ENCODE peak calls at places on chromosomes 16 and 17, in eight cellular contexts. One of them, this sample, is unnamed. For H3K9me3, the result is how much of the 10 kb centered on the place peaks cover.

GRCh38 chr17:31623990-31624389 is 232.5 kb downstream of the RAB11FIP4 start:
- DNase-seq in MG63: no peak
- DNase-seq in tibial nerve: no peak
- DNase-seq in heart right ventricle: no peak
- DNase-seq in SK-N-SH: no peak
- DNase-seq in IMR-90: no peak
- DNase-seq in osteoblast: no peak
- DNase-seq in pancreas: no peak
- DNase-seq in this sample: no peak

GRCh38 chr17:9729034-9729650 is 62.2 kb downstream of the DHRS7C start:
- DNase-seq in MG63: no peak
- DNase-seq in tibial nerve: no peak
- DNase-seq in heart right ventricle: no peak
- DNase-seq in SK-N-SH: peak
- DNase-seq in IMR-90: peak
- DNase-seq in osteoblast: peak
- DNase-seq in pancreas: peak
- DNase-seq in this sample: no peak

GRCh38 chr17:72334205-72334604 is 213.4 kb downstream of the SOX9 start:
- DNase-seq in MG63: peak
- DNase-seq in tibial nerve: no peak
- DNase-seq in heart right ventricle: no peak
- DNase-seq in SK-N-SH: no peak
- DNase-seq in IMR-90: peak
- DNase-seq in osteoblast: peak
- DNase-seq in pancreas: no peak
- DNase-seq in this sample: no peak

GRCh38 chr16:70689035-70689969 is 3.4 kb upstream of the MTSS2 start:
- DNase-seq in MG63: no peak
- DNase-seq in tibial nerve: no peak
- DNase-seq in heart right ventricle: peak
- DNase-seq in SK-N-SH: no peak
- DNase-seq in IMR-90: no peak
- DNase-seq in osteoblast: no peak
- DNase-seq in pancreas: no peak
- DNase-seq in this sample: no peak

GRCh38 chr16:11386791-11387546 is 41.7 kb downstream of the RMI2 start:
- DNase-seq in MG63: peak
- DNase-seq in tibial nerve: no peak
- DNase-seq in heart right ventricle: no peak
- DNase-seq in SK-N-SH: no peak
- DNase-seq in IMR-90: no peak
- DNase-seq in osteoblast: peak
- DNase-seq in pancreas: no peak
- DNase-seq in this sample: no peak

GRCh38 chr16:67666032-67666537 is 465 bp downstream of the ENKD1 start:
- DNase-seq in MG63: peak
- DNase-seq in tibial nerve: no peak
- DNase-seq in heart right ventricle: no peak
- DNase-seq in SK-N-SH: peak
- DNase-seq in IMR-90: no peak
- DNase-seq in osteoblast: peak
- DNase-seq in pancreas: peak
- DNase-seq in this sample: no peak

GRCh38 chr16:68760671-68761275 is 23.7 kb downstream of the CDH1 start:
- DNase-seq in MG63: peak
- DNase-seq in tibial nerve: no peak
- DNase-seq in heart right ventricle: no peak
- DNase-seq in SK-N-SH: no peak
- DNase-seq in IMR-90: peak
- DNase-seq in osteoblast: peak
- DNase-seq in pancreas: peak
- DNase-seq in this sample: no peak

GRCh38 chr16:54194008-54194731 is 92.4 kb downstream of the IRX3 start:
- DNase-seq in MG63: peak
- DNase-seq in tibial nerve: peak
- DNase-seq in heart right ventricle: peak
- DNase-seq in SK-N-SH: no peak
- DNase-seq in IMR-90: no peak
- DNase-seq in osteoblast: peak
- DNase-seq in pancreas: peak
- DNase-seq in this sample: no peak

GRCh38 chr17:40598021-40598927 is 33.0 kb upstream of the CCR7 start:
- DNase-seq in MG63: no peak
- DNase-seq in tibial nerve: no peak
- DNase-seq in heart right ventricle: no peak
- DNase-seq in SK-N-SH: no peak
- DNase-seq in IMR-90: no peak
- DNase-seq in osteoblast: no peak
- DNase-seq in pancreas: no peak
- DNase-seq in this sample: no peak

GRCh38 chr16:24689128-24689527 is 40.3 kb upstream of the TNRC6A start:
- DNase-seq in MG63: peak
- DNase-seq in tibial nerve: no peak
- DNase-seq in heart right ventricle: no peak
- DNase-seq in SK-N-SH: peak
- DNase-seq in IMR-90: peak
- DNase-seq in osteoblast: peak
- DNase-seq in pancreas: no peak
- DNase-seq in this sample: no peak

GRCh38 chr16:87063543-87063942 is 253.6 kb downstream of the C16orf95 start:
- DNase-seq in MG63: no peak
- DNase-seq in tibial nerve: no peak
- DNase-seq in heart right ventricle: no peak
- DNase-seq in SK-N-SH: no peak
- DNase-seq in IMR-90: no peak
- DNase-seq in osteoblast: no peak
- DNase-seq in pancreas: no peak
- DNase-seq in this sample: no peak

GRCh38 chr16:57938936-57939871 is 31.7 kb downstream of the CNGB1 start:
- DNase-seq in MG63: peak
- DNase-seq in tibial nerve: peak
- DNase-seq in heart right ventricle: peak
- DNase-seq in SK-N-SH: no peak
- DNase-seq in IMR-90: peak
- DNase-seq in osteoblast: peak
- DNase-seq in pancreas: peak
- DNase-seq in this sample: no peak

GRCh38 chr16:50324345-50324744 is 44.4 kb downstream of the BRD7 start:
- DNase-seq in MG63: no peak
- DNase-seq in tibial nerve: no peak
- DNase-seq in heart right ventricle: no peak
- DNase-seq in SK-N-SH: no peak
- DNase-seq in IMR-90: no peak
- DNase-seq in osteoblast: no peak
- DNase-seq in pancreas: no peak
- DNase-seq in this sample: no peak

GRCh38 chr17:46962374-46962790 is 16.7 kb downstream of the RPRML start:
- DNase-seq in MG63: peak
- DNase-seq in tibial nerve: no peak
- DNase-seq in heart right ventricle: no peak
- DNase-seq in SK-N-SH: no peak
- DNase-seq in IMR-90: peak
- DNase-seq in osteoblast: no peak
- DNase-seq in pancreas: no peak
- DNase-seq in this sample: no peak

GRCh38 chr16:10078541-10078949 is 103.7 kb downstream of the GRIN2A start:
- DNase-seq in MG63: no peak
- DNase-seq in tibial nerve: no peak
- DNase-seq in heart right ventricle: no peak
- DNase-seq in SK-N-SH: peak
- DNase-seq in IMR-90: no peak
- DNase-seq in osteoblast: no peak
- DNase-seq in pancreas: no peak
- DNase-seq in this sample: no peak

GRCh38 chr17:41627316-41628072 is 3.1 kb upstream of the KRT17 start:
- DNase-seq in MG63: no peak
- DNase-seq in tibial nerve: no peak
- DNase-seq in heart right ventricle: no peak
- DNase-seq in SK-N-SH: no peak
- DNase-seq in IMR-90: no peak
- DNase-seq in osteoblast: peak
- DNase-seq in pancreas: no peak
- DNase-seq in this sample: no peak

GRCh38 chr16:84526794-84527485 is 22.5 kb upstream of the MEAK7 start:
- DNase-seq in MG63: peak
- DNase-seq in tibial nerve: no peak
- DNase-seq in heart right ventricle: no peak
- DNase-seq in SK-N-SH: no peak
- DNase-seq in IMR-90: peak
- DNase-seq in osteoblast: no peak
- DNase-seq in pancreas: no peak
- DNase-seq in this sample: no peak

GRCh38 chr16:53518550-53519416 is 15.8 kb upstream of the AKTIP start:
- DNase-seq in MG63: no peak
- DNase-seq in tibial nerve: no peak
- DNase-seq in heart right ventricle: peak
- DNase-seq in SK-N-SH: no peak
- DNase-seq in IMR-90: peak
- DNase-seq in osteoblast: no peak
- DNase-seq in pancreas: no peak
- DNase-seq in this sample: peak

GRCh38 chr16:62406387-62406786 is 370.1 kb upstream of the CDH8 start:
- DNase-seq in MG63: no peak
- DNase-seq in tibial nerve: no peak
- DNase-seq in heart right ventricle: no peak
- DNase-seq in SK-N-SH: no peak
- DNase-seq in IMR-90: no peak
- DNase-seq in osteoblast: no peak
- DNase-seq in pancreas: no peak
- DNase-seq in this sample: no peak

GRCh38 chr16:62404857-62405611 is 368.8 kb upstream of the CDH8 start:
- DNase-seq in MG63: no peak
- DNase-seq in tibial nerve: no peak
- DNase-seq in heart right ventricle: no peak
- DNase-seq in SK-N-SH: no peak
- DNase-seq in IMR-90: no peak
- DNase-seq in osteoblast: no peak
- DNase-seq in pancreas: no peak
- DNase-seq in this sample: no peak

GRCh38 chr16:62408760-62409159 is 372.5 kb upstream of the CDH8 start:
- DNase-seq in MG63: no peak
- DNase-seq in tibial nerve: no peak
- DNase-seq in heart right ventricle: no peak
- DNase-seq in SK-N-SH: no peak
- DNase-seq in IMR-90: no peak
- DNase-seq in osteoblast: no peak
- DNase-seq in pancreas: no peak
- DNase-seq in this sample: no peak
- H3K9me3 ChIP-seq in MG63: under half
- H3K9me3 ChIP-seq in tibial nerve: under half
- H3K9me3 ChIP-seq in heart right ventricle: under half
- H3K9me3 ChIP-seq in SK-N-SH: under half
- H3K9me3 ChIP-seq in IMR-90: under half
- H3K9me3 ChIP-seq in osteoblast: under half
- H3K9me3 ChIP-seq in pancreas: under half
- H3K9me3 ChIP-seq in this sample: under half

DNA sequence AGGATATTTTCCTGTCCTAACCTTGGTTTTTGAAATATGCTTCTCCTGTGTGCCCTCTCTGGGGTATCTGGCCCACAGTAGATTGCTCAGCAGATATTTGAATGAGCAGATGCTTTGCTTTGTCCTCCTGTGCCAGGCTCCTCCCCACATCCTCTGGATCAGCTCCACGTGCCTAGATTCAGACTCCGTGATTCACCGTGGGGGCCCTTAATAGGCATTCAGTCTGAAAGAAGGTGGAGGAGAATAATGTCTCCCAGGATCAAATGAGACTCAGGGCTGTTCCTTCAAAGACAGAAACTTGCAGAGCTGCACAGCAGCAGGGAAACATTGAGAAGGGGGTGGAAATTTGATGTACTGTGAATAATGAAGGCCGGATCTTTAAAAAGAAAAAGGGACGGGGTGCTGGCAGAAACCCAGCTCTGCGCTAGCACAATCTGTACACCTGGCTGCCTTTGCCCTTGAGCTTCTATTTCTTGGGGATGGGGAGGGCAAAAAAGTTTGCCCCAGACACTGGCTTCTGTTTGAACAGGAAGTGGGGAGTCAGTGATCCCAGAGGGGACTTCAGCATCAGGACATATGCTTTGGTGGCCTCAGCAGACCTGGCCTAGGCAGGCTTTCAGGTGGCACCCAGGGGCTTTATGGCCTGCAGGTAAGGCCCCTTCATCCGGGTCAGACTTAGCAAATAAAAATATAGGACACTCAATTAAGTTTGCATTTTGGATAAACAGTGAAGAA is 15.9 kb upstream of the SLC12A3 start:
- DNase-seq in MG63: peak
- DNase-seq in tibial nerve: no peak
- DNase-seq in heart right ventricle: no peak
- DNase-seq in SK-N-SH: no peak
- DNase-seq in IMR-90: peak
- DNase-seq in osteoblast: peak
- DNase-seq in pancreas: no peak
- DNase-seq in this sample: no peak
- H3K9me3 ChIP-seq in MG63: under half
- H3K9me3 ChIP-seq in tibial nerve: under half
- H3K9me3 ChIP-seq in heart right ventricle: under half
- H3K9me3 ChIP-seq in SK-N-SH: under half
- H3K9me3 ChIP-seq in IMR-90: under half
- H3K9me3 ChIP-seq in osteoblast: under half
- H3K9me3 ChIP-seq in pancreas: under half
- H3K9me3 ChIP-seq in this sample: under half

DNA sequence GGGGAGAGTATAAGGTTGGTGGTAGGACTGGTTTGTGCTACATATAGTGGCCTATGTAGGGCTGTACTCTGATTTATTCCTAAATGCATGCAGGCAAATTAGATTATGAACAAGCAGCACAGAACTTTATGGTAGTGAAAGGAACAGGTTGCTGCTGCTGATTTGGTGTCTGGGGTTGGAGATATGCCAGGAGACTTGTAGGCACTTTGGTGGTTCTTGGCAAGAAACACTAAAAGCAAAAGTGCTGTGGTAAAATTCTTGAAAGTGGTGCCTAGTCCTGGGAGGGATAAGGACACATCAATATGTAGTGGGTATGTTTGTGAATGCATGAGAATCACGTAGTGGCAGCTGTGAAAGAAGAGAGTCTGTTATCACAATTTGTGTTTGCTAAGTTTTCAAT is 2126.0 kb downstream of the TP53TG3F start:
- DNase-seq in MG63: no peak
- DNase-seq in tibial nerve: no peak
- DNase-seq in heart right ventricle: no peak
- DNase-seq in SK-N-SH: no peak
- DNase-seq in IMR-90: no peak
- DNase-seq in osteoblast: no peak
- DNase-seq in pancreas: no peak
- DNase-seq in this sample: no peak
- H3K9me3 ChIP-seq in MG63: under half
- H3K9me3 ChIP-seq in tibial nerve: under half
- H3K9me3 ChIP-seq in heart right ventricle: under half
- H3K9me3 ChIP-seq in SK-N-SH: under half
- H3K9me3 ChIP-seq in IMR-90: under half
- H3K9me3 ChIP-seq in osteoblast: under half
- H3K9me3 ChIP-seq in pancreas: under half
- H3K9me3 ChIP-seq in this sample: under half

DNA sequence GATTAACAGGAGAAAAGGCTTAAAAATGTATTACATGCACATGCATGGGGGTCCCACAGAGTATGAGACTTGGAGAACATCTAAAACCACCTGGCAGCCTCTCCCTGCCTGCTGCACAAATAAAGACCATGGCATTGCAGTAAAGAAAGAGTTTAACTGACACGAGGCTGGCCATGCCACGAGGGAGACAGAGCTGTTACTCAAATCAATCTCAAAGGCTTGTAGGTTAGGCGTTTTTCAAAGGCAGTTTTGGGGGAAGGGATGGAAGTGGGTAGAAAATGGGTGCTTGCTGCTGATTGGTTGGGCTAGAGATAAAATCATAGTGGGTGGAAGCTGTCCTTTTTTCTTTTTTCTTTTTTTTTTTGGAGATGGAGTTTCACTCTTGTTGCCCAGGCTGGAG is 17.3 kb upstream of the PSMD7 start:
- DNase-seq in MG63: no peak
- DNase-seq in tibial nerve: no peak
- DNase-seq in heart right ventricle: no peak
- DNase-seq in SK-N-SH: no peak
- DNase-seq in IMR-90: no peak
- DNase-seq in osteoblast: no peak
- DNase-seq in pancreas: no peak
- DNase-seq in this sample: no peak
- H3K9me3 ChIP-seq in MG63: under half
- H3K9me3 ChIP-seq in tibial nerve: under half
- H3K9me3 ChIP-seq in heart right ventricle: under half
- H3K9me3 ChIP-seq in SK-N-SH: under half
- H3K9me3 ChIP-seq in IMR-90: under half
- H3K9me3 ChIP-seq in osteoblast: under half
- H3K9me3 ChIP-seq in pancreas: under half
- H3K9me3 ChIP-seq in this sample: under half